ENCODE peak calls at places on chromosomes 11 and 22, in six cellular contexts. One of them, this sample, is unnamed.
A peak's percentile ranks its signal among the peaks of the same experiment; 100 is the strongest.

GRCh38 chr11:64865286-64866172 is 12.9 kb downstream of the EHD1 start:
- DNase-seq in mesenchymal stem cell: peak; percentile 92
- DNase-seq in IMR-90: peak; percentile 92
- DNase-seq in H9: no peak
- DNase-seq in H1: no peak
- DNase-seq in mesendoderm: no peak
- DNase-seq in this sample: no peak

GRCh38 chr11:134482128-134482527 is 70.1 kb upstream of the B3GAT1 start:
- DNase-seq in mesenchymal stem cell: no peak
- DNase-seq in IMR-90: no peak
- DNase-seq in H9: no peak
- DNase-seq in H1: no peak
- DNase-seq in mesendoderm: no peak
- DNase-seq in this sample: no peak

GRCh38 chr22:37967147-37967546 is 13.6 kb downstream of the POLR2F start:
- DNase-seq in mesenchymal stem cell: no peak
- DNase-seq in IMR-90: peak; percentile 38
- DNase-seq in H9: no peak
- DNase-seq in H1: no peak
- DNase-seq in mesendoderm: no peak
- DNase-seq in this sample: no peak

GRCh38 chr11:1335811-1336761 is 26.7 kb upstream of the TOLLIP start:
- DNase-seq in mesenchymal stem cell: peak; percentile 90
- DNase-seq in IMR-90: peak; percentile 71
- DNase-seq in H9: peak; percentile 66
- DNase-seq in H1: peak; percentile 65
- DNase-seq in mesendoderm: peak; percentile 81
- DNase-seq in this sample: peak; percentile 77

GRCh38 chr11:77106321-77106720 is 3.7 kb downstream of the OMP start:
- DNase-seq in mesenchymal stem cell: no peak
- DNase-seq in IMR-90: no peak
- DNase-seq in H9: no peak
- DNase-seq in H1: no peak
- DNase-seq in mesendoderm: no peak
- DNase-seq in this sample: no peak

GRCh38 chr11:124922831-124923230 is 3.8 kb downstream of the HEPN1 start:
- DNase-seq in mesenchymal stem cell: no peak
- DNase-seq in IMR-90: no peak
- DNase-seq in H9: no peak
- DNase-seq in H1: no peak
- DNase-seq in mesendoderm: no peak
- DNase-seq in this sample: no peak

GRCh38 chr11:119892311-119892808 is 163.4 kb upstream of the NECTIN1 start:
- DNase-seq in mesenchymal stem cell: no peak
- DNase-seq in IMR-90: no peak
- DNase-seq in H9: no peak
- DNase-seq in H1: no peak
- DNase-seq in mesendoderm: peak; percentile 29
- DNase-seq in this sample: no peak

GRCh38 chr11:1514349-1515061 is 27.9 kb upstream of the MOB2 start:
- DNase-seq in mesenchymal stem cell: no peak
- DNase-seq in IMR-90: no peak
- DNase-seq in H9: no peak
- DNase-seq in H1: no peak
- DNase-seq in mesendoderm: no peak
- DNase-seq in this sample: no peak

GRCh38 chr11:69443968-69444364 is 37.5 kb upstream of the LINC01488 start:
- DNase-seq in mesenchymal stem cell: peak; percentile 77
- DNase-seq in IMR-90: peak; percentile 58
- DNase-seq in H9: no peak
- DNase-seq in H1: no peak
- DNase-seq in mesendoderm: peak; percentile 55
- DNase-seq in this sample: no peak

GRCh38 chr11:17496406-17496805 is 19.8 kb upstream of the ABCC8 start:
- DNase-seq in mesenchymal stem cell: no peak
- DNase-seq in IMR-90: no peak
- DNase-seq in H9: no peak
- DNase-seq in H1: no peak
- DNase-seq in mesendoderm: no peak
- DNase-seq in this sample: no peak

GRCh38 chr11:96012086-96012824 is 88.3 kb upstream of the MTMR2 start:
- DNase-seq in mesenchymal stem cell: peak; percentile 93
- DNase-seq in IMR-90: peak; percentile 54
- DNase-seq in H9: peak; percentile 37
- DNase-seq in H1: no peak
- DNase-seq in mesendoderm: peak; percentile 93
- DNase-seq in this sample: peak; percentile 36

GRCh38 chr11:34331329-34331728 is 26.5 kb downstream of the ABTB2 start:
- DNase-seq in mesenchymal stem cell: no peak
- DNase-seq in IMR-90: peak; percentile 60
- DNase-seq in H9: no peak
- DNase-seq in H1: no peak
- DNase-seq in mesendoderm: no peak
- DNase-seq in this sample: no peak

GRCh38 chr11:57303990-57304579 is 20.7 kb downstream of the TNKS1BP1 start:
- DNase-seq in mesenchymal stem cell: no peak
- DNase-seq in IMR-90: no peak
- DNase-seq in H9: no peak
- DNase-seq in H1: no peak
- DNase-seq in mesendoderm: no peak
- DNase-seq in this sample: no peak

GRCh38 chr11:35783803-35784202 is 121.2 kb downstream of the TRIM44 start:
- DNase-seq in mesenchymal stem cell: no peak
- DNase-seq in IMR-90: no peak
- DNase-seq in H9: no peak
- DNase-seq in H1: no peak
- DNase-seq in mesendoderm: no peak
- DNase-seq in this sample: no peak

GRCh38 chr11:35781342-35782171 is 119.0 kb downstream of the TRIM44 start:
- DNase-seq in mesenchymal stem cell: peak; percentile 60
- DNase-seq in IMR-90: peak; percentile 89
- DNase-seq in H9: no peak
- DNase-seq in H1: no peak
- DNase-seq in mesendoderm: peak; percentile 77
- DNase-seq in this sample: no peak

GRCh38 chr11:35784699-35785098 is 122.1 kb downstream of the TRIM44 start:
- DNase-seq in mesenchymal stem cell: no peak
- DNase-seq in IMR-90: no peak
- DNase-seq in H9: no peak
- DNase-seq in H1: no peak
- DNase-seq in mesendoderm: no peak
- DNase-seq in this sample: no peak

GRCh38 chr11:35779409-35779808 is 116.8 kb downstream of the TRIM44 start:
- DNase-seq in mesenchymal stem cell: no peak
- DNase-seq in IMR-90: no peak
- DNase-seq in H9: no peak
- DNase-seq in H1: no peak
- DNase-seq in mesendoderm: no peak
- DNase-seq in this sample: no peak
- H3K18ac ChIP-seq in mesenchymal stem cell: no peak overlapping the region
- H3K18ac ChIP-seq in IMR-90: no peak overlapping the region
- H3K18ac ChIP-seq in H9: no peak overlapping the region
- H3K18ac ChIP-seq in H1: no peak overlapping the region
- H3K18ac ChIP-seq in mesendoderm: no peak overlapping the region
- H3K18ac ChIP-seq in this sample: no peak overlapping the region

GRCh38 chr22:28801845-28802594 is 1.7 kb upstream of the XBP1 start:
- DNase-seq in mesenchymal stem cell: no peak
- DNase-seq in IMR-90: no peak
- DNase-seq in H9: no peak
- DNase-seq in H1: no peak
- DNase-seq in mesendoderm: no peak
- DNase-seq in this sample: no peak

GRCh38 chr22:28798810-28799124 is 1.6 kb downstream of the XBP1 start:
- DNase-seq in mesenchymal stem cell: no peak
- DNase-seq in IMR-90: no peak
- DNase-seq in H9: no peak
- DNase-seq in H1: no peak
- DNase-seq in mesendoderm: no peak
- DNase-seq in this sample: no peak

GRCh38 chr22:28799125-28799833 is 1.1 kb downstream of the XBP1 start:
- DNase-seq in mesenchymal stem cell: peak; percentile 99
- DNase-seq in IMR-90: peak; percentile 96
- DNase-seq in H9: no peak
- DNase-seq in H1: no peak
- DNase-seq in mesendoderm: peak; percentile 74
- DNase-seq in this sample: no peak

GRCh38 chr22:28800308-28801041 is at the start of gene XBP1:
- DNase-seq in mesenchymal stem cell: peak; percentile 95
- DNase-seq in IMR-90: peak; percentile 93
- DNase-seq in H9: peak; percentile 91
- DNase-seq in H1: peak; percentile 96
- DNase-seq in mesendoderm: peak; percentile 96
- DNase-seq in this sample: peak; percentile 92

GRCh38 chr22:28799834-28800307 is 498 bp downstream of the XBP1 start:
- DNase-seq in mesenchymal stem cell: peak; percentile 62
- DNase-seq in IMR-90: peak; percentile 54
- DNase-seq in H9: peak; percentile 46
- DNase-seq in H1: no peak
- DNase-seq in mesendoderm: peak; percentile 70
- DNase-seq in this sample: peak; percentile 53
- H3K4ac ChIP-seq in mesenchymal stem cell: peak overlapping the region; percentile 98
- H3K4ac ChIP-seq in IMR-90: peak overlapping the region; percentile 99
- H3K4ac ChIP-seq in H9: peak overlapping the region; percentile 76
- H3K4ac ChIP-seq in H1: peak overlapping the region; percentile 57
- H3K4ac ChIP-seq in mesendoderm: peak overlapping the region; percentile 100
- H3K4ac ChIP-seq in this sample: no peak overlapping the region

GRCh38 chr22:42895087-42895486 is 38.0 kb upstream of the ARFGAP3 start:
- DNase-seq in mesenchymal stem cell: peak; percentile 11
- DNase-seq in IMR-90: no peak
- DNase-seq in H9: no peak
- DNase-seq in H1: no peak
- DNase-seq in mesendoderm: no peak
- DNase-seq in this sample: no peak
- H3K18ac ChIP-seq in mesenchymal stem cell: no peak overlapping the region
- H3K18ac ChIP-seq in IMR-90: no peak overlapping the region
- H3K18ac ChIP-seq in H9: no peak overlapping the region
- H3K18ac ChIP-seq in H1: no peak overlapping the region
- H3K18ac ChIP-seq in mesendoderm: no peak overlapping the region
- H3K18ac ChIP-seq in this sample: no peak overlapping the region

GRCh38 chr22:31736458-31736857 is 13.5 kb downstream of the PRR14L start:
- DNase-seq in mesenchymal stem cell: no peak
- DNase-seq in IMR-90: no peak
- DNase-seq in H9: no peak
- DNase-seq in H1: no peak
- DNase-seq in mesendoderm: no peak
- DNase-seq in this sample: no peak
- H3K4ac ChIP-seq in mesenchymal stem cell: no peak overlapping the region
- H3K4ac ChIP-seq in IMR-90: no peak overlapping the region
- H3K4ac ChIP-seq in H9: no peak overlapping the region
- H3K4ac ChIP-seq in H1: no peak overlapping the region
- H3K4ac ChIP-seq in mesendoderm: no peak overlapping the region
- H3K4ac ChIP-seq in this sample: no peak overlapping the region

GRCh38 chr22:23534201-23534850 is 45.8 kb downstream of the IGLL1 start:
- DNase-seq in mesenchymal stem cell: no peak
- DNase-seq in IMR-90: no peak
- DNase-seq in H9: peak; percentile 41
- DNase-seq in H1: no peak
- DNase-seq in mesendoderm: peak; percentile 65
- DNase-seq in this sample: no peak

GRCh38 chr22:23531966-23532735 is 47.9 kb downstream of the IGLL1 start:
- DNase-seq in mesenchymal stem cell: no peak
- DNase-seq in IMR-90: no peak
- DNase-seq in H9: peak; percentile 25
- DNase-seq in H1: no peak
- DNase-seq in mesendoderm: no peak
- DNase-seq in this sample: no peak

GRCh38 chr22:23532756-23533155 is 47.3 kb downstream of the IGLL1 start:
- DNase-seq in mesenchymal stem cell: no peak
- DNase-seq in IMR-90: no peak
- DNase-seq in H9: peak; percentile 21
- DNase-seq in H1: no peak
- DNase-seq in mesendoderm: no peak
- DNase-seq in this sample: no peak

GRCh38 chr22:23533771-23534191 is 46.3 kb downstream of the IGLL1 start:
- DNase-seq in mesenchymal stem cell: no peak
- DNase-seq in IMR-90: no peak
- DNase-seq in H9: peak; percentile 59
- DNase-seq in H1: no peak
- DNase-seq in mesendoderm: peak; percentile 94
- DNase-seq in this sample: no peak

GRCh38 chr22:23533328-23533762 is 46.7 kb downstream of the IGLL1 start:
- DNase-seq in mesenchymal stem cell: peak; percentile 57
- DNase-seq in IMR-90: peak; percentile 10
- DNase-seq in H9: peak; percentile 88
- DNase-seq in H1: peak; percentile 87
- DNase-seq in mesendoderm: peak; percentile 94
- DNase-seq in this sample: peak; percentile 70
- H3K18ac ChIP-seq in mesenchymal stem cell: peak overlapping the region; percentile 67
- H3K18ac ChIP-seq in IMR-90: no peak overlapping the region
- H3K18ac ChIP-seq in H9: peak overlapping the region; percentile 76
- H3K18ac ChIP-seq in H1: peak overlapping the region; percentile 93
- H3K18ac ChIP-seq in mesendoderm: peak overlapping the region; percentile 92
- H3K18ac ChIP-seq in this sample: peak overlapping the region; percentile 92

GRCh38 chr11:12560362-12560761 is 113.9 kb upstream of the TEAD1 start:
- DNase-seq in mesenchymal stem cell: no peak
- DNase-seq in IMR-90: no peak
- DNase-seq in H9: no peak
- DNase-seq in H1: no peak
- DNase-seq in mesendoderm: no peak
- DNase-seq in this sample: no peak
- H3K4ac ChIP-seq in mesenchymal stem cell: no peak overlapping the region
- H3K4ac ChIP-seq in IMR-90: no peak overlapping the region
- H3K4ac ChIP-seq in H9: no peak overlapping the region
- H3K4ac ChIP-seq in H1: no peak overlapping the region
- H3K4ac ChIP-seq in mesendoderm: no peak overlapping the region
- H3K4ac ChIP-seq in this sample: no peak overlapping the region

GRCh38 chr11:9527481-9528140 is 45.9 kb upstream of the WEE1 start:
- DNase-seq in mesenchymal stem cell: no peak
- DNase-seq in IMR-90: peak; percentile 74
- DNase-seq in H9: no peak
- DNase-seq in H1: no peak
- DNase-seq in mesendoderm: no peak
- DNase-seq in this sample: no peak

GRCh38 chr11:9530020-9530628 is 43.3 kb upstream of the WEE1 start:
- DNase-seq in mesenchymal stem cell: no peak
- DNase-seq in IMR-90: no peak
- DNase-seq in H9: no peak
- DNase-seq in H1: peak; percentile 42
- DNase-seq in mesendoderm: no peak
- DNase-seq in this sample: no peak

GRCh38 chr11:9528573-9529332 is 44.7 kb upstream of the WEE1 start:
- DNase-seq in mesenchymal stem cell: no peak
- DNase-seq in IMR-90: no peak
- DNase-seq in H9: no peak
- DNase-seq in H1: peak; percentile 29
- DNase-seq in mesendoderm: no peak
- DNase-seq in this sample: no peak

GRCh38 chr11:9528141-9528511 is 45.3 kb upstream of the WEE1 start:
- DNase-seq in mesenchymal stem cell: no peak
- DNase-seq in IMR-90: no peak
- DNase-seq in H9: no peak
- DNase-seq in H1: no peak
- DNase-seq in mesendoderm: no peak
- DNase-seq in this sample: no peak

DNA sequence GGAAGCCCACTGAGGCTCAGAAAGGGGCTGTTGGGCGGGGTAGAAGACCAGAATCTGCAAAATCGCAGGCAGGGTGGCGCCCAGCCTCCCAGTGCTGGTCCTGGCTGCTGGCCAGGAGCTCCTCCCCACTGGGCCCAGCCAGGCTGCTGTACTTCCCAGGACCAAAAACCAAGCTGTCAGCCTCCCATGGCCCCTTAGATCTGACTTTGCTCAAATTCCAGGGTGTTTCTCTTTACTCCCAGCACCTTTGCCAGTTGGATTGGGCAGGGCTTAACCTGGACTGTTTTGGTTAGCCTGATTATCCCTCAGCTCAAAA is 44.2 kb upstream of the WEE1 start:
- DNase-seq in mesenchymal stem cell: no peak
- DNase-seq in IMR-90: no peak
- DNase-seq in H9: no peak
- DNase-seq in H1: no peak
- DNase-seq in mesendoderm: no peak
- DNase-seq in this sample: no peak
- H3K18ac ChIP-seq in mesenchymal stem cell: no peak overlapping the region
- H3K18ac ChIP-seq in IMR-90: no peak overlapping the region
- H3K18ac ChIP-seq in H9: no peak overlapping the region
- H3K18ac ChIP-seq in H1: no peak overlapping the region
- H3K18ac ChIP-seq in mesendoderm: no peak overlapping the region
- H3K18ac ChIP-seq in this sample: peak overlapping the region; percentile 7